ENCODE peak calls at places on chromosomes 4 and X, in ten cellular contexts. J, S, H, M, R, W, Y, N, Z and F are unnamed samples.

GRCh38 chr4:100246697-100247096 is 56.4 kb upstream of the DDIT4L start:
- DNase-seq in R (no peak), Y (no peak), J (no peak), Z (no peak), H (no peak), N (no peak), W (no peak), S (no peak), M (no peak), F (no peak)

GRCh38 chrX:361231-362145 is 25.2 kb downstream of the PPP2R3B start:
- DNase-seq in H (no peak), Z (no peak), S (no peak), M (no peak), R (no peak), N (no peak), W (no peak), J (no peak), Y (no peak), F (no peak)

GRCh38 chr4:139550724-139551429 is 5.1 kb downstream of the SETD7 start:
- DNase-seq in R (no peak), W (no peak), S (no peak), J (no peak), Z (no peak), M (no peak), N (no peak), Y (no peak), H (no peak), F (no peak)

GRCh38 chr4:8838296-8838695 is 33.3 kb downstream of the HMX1 start:
- DNase-seq in S (no peak), R (no peak), Y (no peak), N (no peak), W (no peak), M (peak; percentile 38), Z (no peak), H (no peak), J (no peak), F (no peak)

GRCh38 chr4:8586671-8587468 is 5.7 kb upstream of the CPZ start:
- DNase-seq in W (no peak), M (no peak), Z (no peak), Y (no peak), N (peak; percentile 54), H (no peak), J (peak; percentile 37), S (no peak), R (no peak), F (peak; percentile 14)

GRCh38 chrX:1453951-1454785 is 1.5 kb upstream of the ASMTL start:
- DNase-seq in H (peak; percentile 88), Z (no peak), Y (peak; percentile 52), J (peak; percentile 90), W (peak; percentile 80), N (no peak), R (peak; percentile 71), M (peak; percentile 96), S (peak; percentile 26), F (peak; percentile 64)

GRCh38 chr4:148574502-148574901 is 132.3 kb upstream of the NR3C2 start:
- DNase-seq in W (no peak), R (no peak), Z (no peak), N (no peak), H (no peak), S (no peak), J (no peak), Y (peak; percentile 18), M (no peak), F (no peak)

GRCh38 chrX:115330498-115331138 is 41.1 kb downstream of the LUZP4 start:
- DNase-seq in R (no peak), H (peak; percentile 24), Z (no peak), M (no peak), J (no peak), S (no peak), N (peak; percentile 80), W (peak; percentile 18), Y (peak; percentile 52), F (peak; percentile 67)

GRCh38 chr4:179843370-179843769 is 2399.8 kb upstream of the TENM3 start:
- DNase-seq in Z (no peak), H (no peak), N (peak; percentile 52), W (no peak), J (no peak), R (no peak), Y (no peak), S (no peak), M (no peak), F (no peak)

GRCh38 chrX:114717921-114718320 is 134.0 kb downstream of the HTR2C start:
- DNase-seq in J (no peak), M (no peak), S (no peak), N (no peak), Z (no peak), W (no peak), R (no peak), Y (no peak), H (no peak), F (peak; percentile 15)

GRCh38 chr4:188904617-188905016 is 765.4 kb downstream of the TRIML1 start:
- DNase-seq in S (no peak), W (no peak), H (no peak), Z (no peak), M (no peak), J (no peak), Y (no peak), R (no peak), N (peak; percentile 50), F (no peak)

GRCh38 chr4:110518889-110519490 is 43.0 kb downstream of the ENPEP start:
- DNase-seq in M (no peak), Y (no peak), J (no peak), S (no peak), N (peak; percentile 54), R (no peak), H (peak; percentile 25), W (no peak), Z (no peak), F (peak; percentile 65)

GRCh38 chr4:25113915-25114904 is 46.0 kb downstream of the SEPSECS start:
- DNase-seq in N (no peak), H (no peak), Y (no peak), S (peak; percentile 3), R (no peak), M (no peak), Z (no peak), J (no peak), W (no peak), F (no peak)

GRCh38 chr4:109945056-109945455 is 32.4 kb downstream of the EGF start:
- DNase-seq in Z (no peak), H (no peak), W (no peak), J (no peak), Y (no peak), N (peak; percentile 55), M (no peak), R (no peak), S (no peak), F (no peak)

GRCh38 chrX:17584248-17584681 is 153.0 kb upstream of the SCML1 start:
- DNase-seq in H (no peak), N (no peak), J (no peak), R (no peak), M (no peak), Y (no peak), Z (no peak), W (no peak), S (no peak), F (no peak)

GRCh38 chr4:106329027-106329618 is 12.8 kb downstream of the AIMP1 start:
- DNase-seq in W (no peak), H (peak; percentile 16), R (no peak), S (no peak), J (no peak), Y (no peak), Z (no peak), N (peak; percentile 62), M (no peak), F (peak; percentile 46)

GRCh38 chr4:59729321-59729720 is 1470.8 kb upstream of the ADGRL3 start:
- DNase-seq in W (no peak), R (no peak), N (no peak), Z (no peak), H (no peak), J (no peak), M (no peak), S (no peak), Y (no peak), F (no peak)

GRCh38 chrX:110675866-110676265 is 119.8 kb downstream of the CHRDL1 start:
- DNase-seq in Y (no peak), M (no peak), N (no peak), S (no peak), Z (no peak), W (no peak), R (no peak), J (no peak), H (no peak), F (no peak)

GRCh38 chr4:172770787-172771186 is 397.8 kb upstream of the GALNT7 start:
- DNase-seq in H (no peak), Y (no peak), N (no peak), W (no peak), Z (no peak), J (no peak), S (no peak), R (no peak), M (no peak), F (no peak)

GRCh38 chr4:2694691-2695090 is 61.4 kb downstream of the TNIP2 start:
- DNase-seq in J (no peak), Z (no peak), N (no peak), Y (no peak), W (no peak), R (no peak), H (no peak), S (no peak), M (no peak), F (no peak)

GRCh38 chr4:142405021-142405991 is 440.8 kb downstream of the INPP4B start:
- DNase-seq in W (no peak), Z (peak; percentile 6), H (peak; percentile 68), M (no peak), R (peak; percentile 20), S (peak; percentile 77), J (peak; percentile 40), N (peak; percentile 81), Y (peak; percentile 69), F (peak; percentile 83)

GRCh38 chr4:140790765-140791164 is 34.6 kb upstream of the TBC1D9 start:
- DNase-seq in R (no peak), Y (no peak), H (no peak), N (no peak), W (peak; percentile 38), S (no peak), J (peak; percentile 68), M (no peak), Z (no peak), F (no peak)

GRCh38 chrX:103614999-103615398 is 7.2 kb downstream of the TCEAL3 start:
- DNase-seq in J (no peak), W (no peak), Y (no peak), H (no peak), M (no peak), S (no peak), N (no peak), Z (no peak), R (no peak), F (no peak)

GRCh38 chrX:15973299-15973698 is 118.7 kb upstream of the AP1S2 start:
- DNase-seq in N (peak; percentile 53), W (no peak), Z (peak; percentile 0), S (no peak), H (peak; percentile 13), M (no peak), R (no peak), J (no peak), Y (peak; percentile 26), F (peak; percentile 23)

GRCh38 chrX:19811807-19812604 is 75.4 kb downstream of the SH3KBP1 start:
- DNase-seq in N (no peak), Z (no peak), M (no peak), S (no peak), H (no peak), W (no peak), Y (peak; percentile 4), R (no peak), J (no peak), F (no peak)

GRCh38 chr4:7929530-7929951 is 10.1 kb downstream of the AFAP1 start:
- DNase-seq in R (no peak), Y (no peak), H (no peak), J (peak; percentile 72), W (no peak), S (no peak), M (no peak), N (no peak), Z (no peak), F (peak; percentile 33)

GRCh38 chr4:1116837-1117236 is 3.5 kb upstream of the RNF212 start:
- DNase-seq in M (no peak), R (no peak), Y (no peak), J (no peak), W (no peak), H (no peak), Z (no peak), N (no peak), S (no peak), F (no peak)

GRCh38 chr4:61068745-61069144 is 131.4 kb upstream of the ADGRL3 start:
- DNase-seq in R (no peak), S (no peak), Z (no peak), Y (no peak), W (no peak), H (no peak), N (no peak), J (no peak), M (no peak), F (no peak)